ENCODE peak calls at places on chromosomes 7 and 10, in four cellular contexts. One of them, this sample, is unnamed.

GRCh38 chr10:95273393-95274312 is 17.1 kb downstream of the PDLIM1 start:
- DNase-seq in psoas muscle: peak; percentile 49
- DNase-seq in adrenal gland: peak; percentile 46
- DNase-seq in PC-3: peak; percentile 84
- DNase-seq in this sample: no peak

GRCh38 chr7:95476904-95477594 is 8.7 kb upstream of the ASB4 start:
- DNase-seq in adrenal gland: peak; percentile 69
- DNase-seq in PC-3: peak; percentile 76
- DNase-seq in psoas muscle: peak; percentile 42
- DNase-seq in this sample: no peak

GRCh38 chr7:82605247-82605864 is 161.8 kb upstream of the CACNA2D1 start:
- DNase-seq in PC-3: peak; percentile 59
- DNase-seq in adrenal gland: peak; percentile 17
- DNase-seq in psoas muscle: no peak
- DNase-seq in this sample: no peak

GRCh38 chr10:127174866-127175265 is 21.5 kb downstream of the INSYN2A start:
- DNase-seq in psoas muscle: no peak
- DNase-seq in adrenal gland: no peak
- DNase-seq in PC-3: no peak
- DNase-seq in this sample: no peak

GRCh38 chr10:59708816-59709471 is 706 bp downstream of the SLC16A9 start:
- DNase-seq in psoas muscle: peak; percentile 16
- DNase-seq in adrenal gland: peak; percentile 56
- DNase-seq in PC-3: peak; percentile 66
- DNase-seq in this sample: no peak

GRCh38 chr7:93715234-93715633 is 140.7 kb upstream of the CALCR start:
- DNase-seq in psoas muscle: peak; percentile 13
- DNase-seq in PC-3: peak; percentile 47
- DNase-seq in adrenal gland: peak; percentile 10
- DNase-seq in this sample: no peak

GRCh38 chr7:131948434-131949053 is 392.1 kb upstream of the PODXL start:
- DNase-seq in psoas muscle: peak; percentile 51
- DNase-seq in adrenal gland: peak; percentile 29
- DNase-seq in PC-3: peak; percentile 71
- DNase-seq in this sample: no peak

GRCh38 chr7:130420943-130421578 is 19.8 kb downstream of the CEP41 start:
- DNase-seq in psoas muscle: no peak
- DNase-seq in adrenal gland: no peak
- DNase-seq in PC-3: peak; percentile 64
- DNase-seq in this sample: no peak

GRCh38 chr7:34575006-34575405 is 83.0 kb upstream of the NPSR1 start:
- DNase-seq in PC-3: no peak
- DNase-seq in psoas muscle: no peak
- DNase-seq in adrenal gland: no peak
- DNase-seq in this sample: no peak

GRCh38 chr7:1530946-1531262 is 402 bp downstream of the MAFK start:
- DNase-seq in adrenal gland: no peak
- DNase-seq in psoas muscle: no peak
- DNase-seq in PC-3: no peak
- DNase-seq in this sample: peak; percentile 38

GRCh38 chr7:121273467-121274167 is 55.2 kb upstream of the WNT16 start:
- DNase-seq in adrenal gland: no peak
- DNase-seq in psoas muscle: no peak
- DNase-seq in PC-3: no peak
- DNase-seq in this sample: no peak

GRCh38 chr10:102404361-102405107 is 9.0 kb downstream of the NFKB2 start:
- DNase-seq in adrenal gland: no peak
- DNase-seq in PC-3: no peak
- DNase-seq in psoas muscle: no peak
- DNase-seq in this sample: no peak

GRCh38 chr10:5789626-5790025 is 23.6 kb downstream of the GDI2 start:
- DNase-seq in adrenal gland: no peak
- DNase-seq in PC-3: no peak
- DNase-seq in psoas muscle: no peak
- DNase-seq in this sample: no peak

GRCh38 chr10:61410353-61410752 is 42.8 kb downstream of the TMEM26 start:
- DNase-seq in psoas muscle: no peak
- DNase-seq in adrenal gland: no peak
- DNase-seq in PC-3: no peak
- DNase-seq in this sample: no peak

GRCh38 chr7:32892521-32893224 is 1.1 kb upstream of the KBTBD2 start:
- DNase-seq in PC-3: peak; percentile 73
- DNase-seq in psoas muscle: peak; percentile 33
- DNase-seq in adrenal gland: peak; percentile 46
- DNase-seq in this sample: peak; percentile 19

GRCh38 chr7:138835087-138835486 is 37.1 kb upstream of the ATP6V0A4 start:
- DNase-seq in PC-3: no peak
- DNase-seq in adrenal gland: no peak
- DNase-seq in psoas muscle: no peak
- DNase-seq in this sample: no peak

GRCh38 chr7:96686305-96686704 is 23.3 kb downstream of the SEM1 start:
- DNase-seq in adrenal gland: no peak
- DNase-seq in PC-3: no peak
- DNase-seq in psoas muscle: no peak
- DNase-seq in this sample: no peak

GRCh38 chr10:132162021-132162531 is 24.7 kb upstream of the DPYSL4 start:
- DNase-seq in PC-3: no peak
- DNase-seq in psoas muscle: peak; percentile 6
- DNase-seq in adrenal gland: no peak
- DNase-seq in this sample: no peak

DNA sequence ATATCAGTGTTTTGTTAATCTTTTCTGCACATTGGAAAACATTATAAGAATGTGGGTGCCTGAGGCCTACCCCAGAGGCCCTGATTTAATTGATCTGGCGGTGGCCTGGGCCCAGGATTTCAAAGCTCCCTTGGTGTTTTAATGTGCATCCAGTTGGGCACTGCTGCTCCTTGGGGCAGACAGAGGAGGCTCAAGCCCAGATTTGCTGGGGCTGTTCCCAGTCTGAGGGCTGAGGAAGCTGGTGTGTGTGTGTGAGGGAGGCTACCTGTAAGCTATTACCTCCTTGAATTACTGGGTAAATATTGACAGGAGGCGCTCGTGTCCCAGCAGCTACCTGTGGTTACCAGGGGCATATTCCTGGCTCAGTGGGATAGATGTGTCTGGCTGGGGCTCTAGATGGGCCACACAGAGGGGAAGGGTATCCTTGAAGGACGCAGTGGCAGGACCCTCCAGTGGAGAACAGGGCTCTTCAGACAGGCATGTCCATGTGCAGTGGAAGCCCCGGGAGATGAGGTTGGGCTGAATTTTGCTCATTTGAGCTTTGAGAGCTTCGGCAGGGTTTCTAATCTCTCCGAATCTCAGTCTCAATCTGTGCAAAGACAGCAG is 975.4 kb upstream of the ZNF722 start:
- DNase-seq in PC-3: no peak
- DNase-seq in adrenal gland: no peak
- DNase-seq in psoas muscle: no peak
- DNase-seq in this sample: no peak
- H3K9me3 ChIP-seq in PC-3: no peaks in the 10 kb centered on the region
- H3K9me3 ChIP-seq in adrenal gland: no peaks in the 10 kb centered on the region
- H3K9me3 ChIP-seq in psoas muscle: peaks cover 6% of the 10 kb centered on the region
- H3K9me3 ChIP-seq in this sample: peaks cover 10% of the 10 kb centered on the region

GRCh38 chr10:9645404-9645803 is 1372.3 kb upstream of the CELF2 start:
- DNase-seq in PC-3: no peak
- DNase-seq in adrenal gland: no peak
- DNase-seq in psoas muscle: no peak
- DNase-seq in this sample: no peak

GRCh38 chr10:9646201-9646600 is 1371.5 kb upstream of the CELF2 start:
- DNase-seq in psoas muscle: no peak
- DNase-seq in adrenal gland: no peak
- DNase-seq in PC-3: no peak
- DNase-seq in this sample: no peak

GRCh38 chr10:9643782-9644181 is 1373.9 kb upstream of the CELF2 start:
- DNase-seq in adrenal gland: no peak
- DNase-seq in PC-3: no peak
- DNase-seq in psoas muscle: no peak
- DNase-seq in this sample: no peak
- H3K9me3 ChIP-seq in adrenal gland: no peaks in the 10 kb centered on the region
- H3K9me3 ChIP-seq in PC-3: no peaks in the 10 kb centered on the region
- H3K9me3 ChIP-seq in psoas muscle: peaks cover 5% of the 10 kb centered on the region
- H3K9me3 ChIP-seq in this sample: no peaks in the 10 kb centered on the region

GRCh38 chr7:157780312-157780711 is 443.5 kb downstream of the DNAJB6 start:
- DNase-seq in adrenal gland: no peak
- DNase-seq in psoas muscle: no peak
- DNase-seq in PC-3: no peak
- DNase-seq in this sample: no peak

GRCh38 chr7:157780721-157781120 is 443.9 kb downstream of the DNAJB6 start:
- DNase-seq in adrenal gland: no peak
- DNase-seq in psoas muscle: no peak
- DNase-seq in PC-3: no peak
- DNase-seq in this sample: no peak

GRCh38 chr7:157779206-157779605 is 442.4 kb downstream of the DNAJB6 start:
- DNase-seq in psoas muscle: no peak
- DNase-seq in adrenal gland: no peak
- DNase-seq in PC-3: no peak
- DNase-seq in this sample: no peak

GRCh38 chr7:157784114-157784835 is 447.5 kb downstream of the DNAJB6 start:
- DNase-seq in PC-3: no peak
- DNase-seq in psoas muscle: no peak
- DNase-seq in adrenal gland: no peak
- DNase-seq in this sample: no peak

DNA sequence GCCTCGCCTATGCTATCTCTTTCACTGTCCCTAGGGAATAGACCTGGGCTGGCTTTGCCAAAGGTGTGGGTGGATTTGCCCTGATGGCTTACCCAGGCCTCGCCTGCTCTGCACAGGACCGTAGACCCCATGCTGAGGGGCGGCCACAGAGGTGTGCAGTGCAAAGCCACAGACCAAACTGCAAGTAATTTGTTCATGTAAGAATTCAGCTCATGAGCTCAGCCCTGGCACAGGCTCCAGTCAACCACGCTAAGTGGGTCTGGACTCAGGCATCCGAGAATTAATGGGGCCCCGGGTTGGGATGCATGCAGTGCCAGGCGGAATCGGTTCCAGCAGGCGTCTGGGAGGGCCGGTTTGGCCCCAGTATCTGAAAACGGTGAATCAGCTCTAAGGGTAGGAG is 445.2 kb downstream of the DNAJB6 start:
- DNase-seq in PC-3: no peak
- DNase-seq in adrenal gland: no peak
- DNase-seq in psoas muscle: no peak
- DNase-seq in this sample: no peak
- H3K9me3 ChIP-seq in PC-3: no peaks in the 10 kb centered on the region
- H3K9me3 ChIP-seq in adrenal gland: no peaks in the 10 kb centered on the region
- H3K9me3 ChIP-seq in psoas muscle: no peaks in the 10 kb centered on the region
- H3K9me3 ChIP-seq in this sample: no peaks in the 10 kb centered on the region

GRCh38 chr7:145050415-145050814 is 214.6 kb upstream of the TPK1 start:
- DNase-seq in PC-3: no peak
- DNase-seq in psoas muscle: no peak
- DNase-seq in adrenal gland: no peak
- DNase-seq in this sample: no peak
- H3K9me3 ChIP-seq in PC-3: no peaks in the 10 kb centered on the region
- H3K9me3 ChIP-seq in psoas muscle: peaks cover 6% of the 10 kb centered on the region
- H3K9me3 ChIP-seq in adrenal gland: no peaks in the 10 kb centered on the region
- H3K9me3 ChIP-seq in this sample: no peaks in the 10 kb centered on the region

This sample was measured in T-helper 17 cell.